ENCODE peak calls at places on chromosomes 16 and 17, in six cellular contexts. T is K562, L is GM12878, Z is H1, U is GM12891, X is HepG2. I is an unnamed sample.

GRCh38 chr17:21285164-21286065 is 904 bp downstream of the MAP2K3 start:
- DNase-seq in T (no peak), L (no peak), Z (no peak), U (no peak), X (no peak), I (no peak)

GRCh38 chr17:83199500-83200201 is 120.2 kb downstream of the METRNL start:
- DNase-seq in T (no peak), L (no peak), Z (no peak), U (no peak), X (no peak), I (no peak)

GRCh38 chr17:35073183-35073790 is 9.8 kb upstream of the RFFL start:
- DNase-seq in T (no peak), L (no peak), Z (no peak), U (no peak), X (no peak), I (no peak)

GRCh38 chr16:27315333-27316037 is 1.7 kb downstream of the IL4R start:
- DNase-seq in T (no peak), L (no peak), Z (no peak), U (no peak), X (peak), I (no peak)

GRCh38 chr16:31502981-31503380 is 5.2 kb downstream of the RUSF1 start:
- DNase-seq in T (no peak), L (no peak), Z (no peak), U (no peak), X (no peak), I (no peak)

GRCh38 chr16:59404509-59404908 is 670.4 kb upstream of the GOT2 start:
- DNase-seq in T (no peak), L (no peak), Z (no peak), U (no peak), X (no peak), I (no peak)

GRCh38 chr16:28986492-28986891 is 1.6 kb downstream of the LAT start:
- DNase-seq in T (no peak), L (no peak), Z (no peak), U (no peak), X (no peak), I (no peak)

GRCh38 chr17:74603032-74603635 is 11.1 kb upstream of the CD300LD start:
- DNase-seq in T (no peak), L (no peak), Z (no peak), U (no peak), X (no peak), I (no peak)

GRCh38 chr16:81940781-81941560 is 70.3 kb downstream of the SDR42E1 start:
- DNase-seq in T (peak), L (no peak), Z (no peak), U (no peak), X (peak), I (no peak)

DNA sequence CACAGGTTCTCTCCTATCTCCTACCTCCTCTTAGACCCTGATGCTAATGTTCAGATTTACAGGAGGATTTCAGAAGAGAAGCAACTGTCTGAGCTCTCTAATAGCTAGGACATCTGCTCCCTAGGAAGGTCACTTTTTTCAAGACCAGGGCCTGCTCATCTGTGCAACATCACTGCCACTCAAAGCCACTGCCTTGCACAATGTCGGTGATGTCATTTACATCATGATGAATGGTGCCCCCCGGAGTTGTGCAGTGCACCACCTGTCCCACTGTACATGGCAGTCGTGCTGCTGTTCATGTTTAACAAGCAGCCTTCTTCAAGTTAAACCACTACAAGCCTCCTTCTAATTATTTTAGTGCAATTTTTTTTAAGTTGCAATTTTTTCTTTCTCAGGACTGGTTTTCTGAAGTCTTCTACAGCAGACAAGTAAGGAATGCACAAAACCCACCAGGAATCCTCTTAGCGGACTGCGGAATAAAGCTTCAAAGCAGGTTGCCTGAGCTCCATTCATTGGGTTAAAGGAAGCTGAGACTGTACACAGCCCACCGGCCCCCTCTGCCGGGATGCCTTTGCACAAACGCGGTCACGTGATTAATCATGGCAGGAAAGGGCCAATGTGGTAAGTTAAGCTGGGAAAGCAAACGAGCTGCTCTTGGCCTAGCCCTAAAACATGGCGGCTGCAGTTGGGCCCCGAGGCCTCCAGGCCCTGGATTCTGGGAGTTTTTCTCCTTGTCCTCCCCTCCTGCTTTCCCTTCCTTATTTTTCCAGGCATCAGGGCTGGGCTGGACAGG is 74.1 kb downstream of the MYH11 start:
- DNase-seq in T (peak), L (no peak), Z (no peak), U (no peak), X (peak), I (no peak)
- TF ChIP-seq POLR2AphosphoS5 in T (no peak), L (no peak), Z (no peak), U (no peak), X (no peak), I (no peak)

DNA sequence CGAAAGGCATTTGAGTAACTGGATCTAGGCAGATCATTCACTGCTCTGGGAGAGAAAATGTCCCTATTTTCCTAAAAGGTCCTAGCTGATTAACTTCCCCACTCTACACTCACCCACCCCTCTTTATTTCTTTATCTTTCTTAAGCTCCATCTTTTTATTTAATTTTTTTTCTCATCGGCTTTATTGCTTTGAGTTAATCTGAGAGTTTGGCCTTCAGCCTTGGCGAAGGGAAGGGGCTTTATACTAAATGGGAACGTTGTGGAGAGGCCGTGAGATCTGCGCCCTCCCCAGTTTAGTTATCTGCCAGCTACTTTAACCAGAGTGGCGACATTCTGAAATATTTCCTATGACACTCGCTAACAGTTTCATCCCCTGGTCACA is 882 bp upstream of the TOX3 start:
- DNase-seq in T (no peak), L (no peak), Z (no peak), U (no peak), X (no peak), I (no peak)
- TF ChIP-seq TAF1 in T (no peak), L (no peak), Z (no peak), U (no peak), X (no peak), I (no peak)

GRCh38 chr17:59828478-59828760 is 64.3 kb downstream of the TUBD1 start:
- DNase-seq in T (no peak), L (no peak), Z (no peak), U (no peak), X (no peak), I (no peak)

GRCh38 chr17:59830846-59831486 is 61.8 kb downstream of the TUBD1 start:
- DNase-seq in T (no peak), L (no peak), Z (no peak), U (no peak), X (no peak), I (no peak)

GRCh38 chr17:59829217-59830006 is 63.3 kb downstream of the TUBD1 start:
- DNase-seq in T (peak), L (peak), Z (no peak), U (no peak), X (peak), I (no peak)

GRCh38 chr17:59827721-59828477 is 64.8 kb downstream of the TUBD1 start:
- DNase-seq in T (no peak), L (no peak), Z (no peak), U (no peak), X (no peak), I (no peak)

GRCh38 chr17:59830007-59830630 is 62.6 kb downstream of the TUBD1 start:
- DNase-seq in T (no peak), L (no peak), Z (no peak), U (no peak), X (no peak), I (no peak)
- TF ChIP-seq POLR2A in T (no peak), L (no peak), Z (no peak), U (no peak), X (no peak), I (no peak)

GRCh38 chr17:81118308-81119221 is 46.7 kb upstream of the PVALEF start:
- DNase-seq in T (no peak), L (no peak), Z (no peak), U (no peak), X (no peak), I (no peak)
- TF ChIP-seq POLR2AphosphoS5 in T (no peak), L (no peak), Z (no peak), U (no peak), X (no peak), I (no peak)

DNA sequence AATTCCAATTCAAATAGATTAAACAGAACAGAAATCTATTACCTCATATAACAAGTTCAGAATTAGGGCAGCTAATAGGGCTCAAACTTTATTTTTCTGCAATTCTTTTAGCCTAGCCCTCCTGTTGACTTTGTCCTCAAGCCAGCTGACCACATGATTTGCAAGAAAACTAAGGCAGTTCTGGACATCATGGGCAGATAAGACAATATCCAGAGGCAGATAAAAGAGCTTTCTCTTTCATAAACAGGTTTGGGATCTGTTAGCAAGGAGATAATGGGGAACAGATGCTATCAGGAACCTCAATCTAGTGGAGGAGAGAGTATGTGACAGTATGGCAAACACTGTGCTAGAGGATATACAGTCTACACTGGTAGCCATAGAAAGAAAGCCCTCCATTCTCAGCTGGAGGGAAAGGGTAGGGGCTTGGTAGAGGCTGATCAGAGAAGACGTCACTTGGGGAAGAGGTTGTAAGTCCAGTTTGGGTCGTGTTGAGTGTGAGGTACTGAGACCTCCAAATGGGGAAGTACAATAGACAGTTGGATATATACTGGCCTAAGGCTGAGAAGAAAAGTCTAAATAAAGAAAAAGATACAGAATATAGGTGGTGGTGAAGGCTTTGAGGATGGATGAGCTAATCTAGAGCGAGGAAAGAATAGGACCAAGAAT is 67.6 kb downstream of the CYB561 start:
- DNase-seq in T (no peak), L (no peak), Z (no peak), U (no peak), X (no peak), I (no peak)
- TF ChIP-seq TAF1 in T (no peak), L (no peak), Z (no peak), U (no peak), X (no peak), I (no peak)

GRCh38 chr17:70318061-70318460 is 148.7 kb downstream of the KCNJ2 start:
- DNase-seq in T (no peak), L (no peak), Z (no peak), U (no peak), X (no peak), I (no peak)

GRCh38 chr17:70321388-70321787 is 152.1 kb downstream of the KCNJ2 start:
- DNase-seq in T (no peak), L (no peak), Z (no peak), U (no peak), X (no peak), I (no peak)

GRCh38 chr17:70323269-70323668 is 153.9 kb downstream of the KCNJ2 start:
- DNase-seq in T (no peak), L (no peak), Z (no peak), U (no peak), X (no peak), I (no peak)

GRCh38 chr17:70319516-70319915 is 150.2 kb downstream of the KCNJ2 start:
- DNase-seq in T (no peak), L (no peak), Z (no peak), U (no peak), X (no peak), I (no peak)

GRCh38 chr17:70320642-70321345 is 151.5 kb downstream of the KCNJ2 start:
- DNase-seq in T (no peak), L (no peak), Z (no peak), U (no peak), X (no peak), I (no peak)
- TF ChIP-seq POLR2A in T (no peak), L (no peak), Z (no peak), U (no peak), X (no peak), I (no peak)

GRCh38 chr16:68070811-68071546 is 14.2 kb upstream of the NFATC3 start:
- DNase-seq in T (no peak), L (no peak), Z (no peak), U (no peak), X (no peak), I (no peak)

GRCh38 chr16:68070249-68070725 is 14.9 kb upstream of the NFATC3 start:
- DNase-seq in T (no peak), L (no peak), Z (no peak), U (no peak), X (no peak), I (no peak)

GRCh38 chr16:68071547-68071901 is 13.6 kb upstream of the NFATC3 start:
- DNase-seq in T (no peak), L (no peak), Z (no peak), U (no peak), X (no peak), I (no peak)

GRCh38 chr16:68068926-68069325 is 16.2 kb upstream of the NFATC3 start:
- DNase-seq in T (no peak), L (no peak), Z (no peak), U (no peak), X (no peak), I (no peak)

GRCh38 chr16:68069511-68070248 is 15.5 kb upstream of the NFATC3 start:
- DNase-seq in T (no peak), L (no peak), Z (no peak), U (no peak), X (no peak), I (no peak)
- TF ChIP-seq POLR2AphosphoS5 in T (no peak), L (no peak), Z (no peak), U (no peak), X (no peak), I (no peak)

DNA sequence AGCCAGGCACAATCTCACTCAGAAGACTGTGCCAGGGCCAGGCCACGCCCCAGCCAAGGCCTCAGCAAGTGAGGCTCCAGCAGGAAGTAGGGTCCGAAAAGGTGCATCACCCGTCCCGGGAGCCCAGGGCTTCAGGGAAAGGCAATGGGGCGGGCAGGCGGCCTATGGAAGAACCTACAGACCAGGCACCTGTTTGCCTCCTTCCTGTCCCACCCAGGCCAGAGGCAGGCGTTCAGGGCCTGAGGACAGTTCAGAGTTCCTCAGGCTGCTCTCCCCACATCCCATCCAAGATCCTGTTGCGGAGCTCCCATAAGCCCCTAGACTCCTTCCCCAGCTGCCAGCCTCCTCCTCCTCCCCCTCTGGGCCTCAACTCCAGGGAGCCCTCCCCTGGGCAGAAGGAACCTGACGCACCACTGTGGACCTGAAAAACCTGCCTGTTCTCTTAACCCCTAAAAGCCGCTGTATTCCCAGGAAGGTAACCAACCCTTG is 2.3 kb downstream of the CLUH start:
- DNase-seq in T (no peak), L (peak), Z (no peak), U (no peak), X (no peak), I (peak)
- TF ChIP-seq TAF1 in T (no peak), L (peak), Z (no peak), U (no peak), X (no peak), I (no peak)

DNA sequence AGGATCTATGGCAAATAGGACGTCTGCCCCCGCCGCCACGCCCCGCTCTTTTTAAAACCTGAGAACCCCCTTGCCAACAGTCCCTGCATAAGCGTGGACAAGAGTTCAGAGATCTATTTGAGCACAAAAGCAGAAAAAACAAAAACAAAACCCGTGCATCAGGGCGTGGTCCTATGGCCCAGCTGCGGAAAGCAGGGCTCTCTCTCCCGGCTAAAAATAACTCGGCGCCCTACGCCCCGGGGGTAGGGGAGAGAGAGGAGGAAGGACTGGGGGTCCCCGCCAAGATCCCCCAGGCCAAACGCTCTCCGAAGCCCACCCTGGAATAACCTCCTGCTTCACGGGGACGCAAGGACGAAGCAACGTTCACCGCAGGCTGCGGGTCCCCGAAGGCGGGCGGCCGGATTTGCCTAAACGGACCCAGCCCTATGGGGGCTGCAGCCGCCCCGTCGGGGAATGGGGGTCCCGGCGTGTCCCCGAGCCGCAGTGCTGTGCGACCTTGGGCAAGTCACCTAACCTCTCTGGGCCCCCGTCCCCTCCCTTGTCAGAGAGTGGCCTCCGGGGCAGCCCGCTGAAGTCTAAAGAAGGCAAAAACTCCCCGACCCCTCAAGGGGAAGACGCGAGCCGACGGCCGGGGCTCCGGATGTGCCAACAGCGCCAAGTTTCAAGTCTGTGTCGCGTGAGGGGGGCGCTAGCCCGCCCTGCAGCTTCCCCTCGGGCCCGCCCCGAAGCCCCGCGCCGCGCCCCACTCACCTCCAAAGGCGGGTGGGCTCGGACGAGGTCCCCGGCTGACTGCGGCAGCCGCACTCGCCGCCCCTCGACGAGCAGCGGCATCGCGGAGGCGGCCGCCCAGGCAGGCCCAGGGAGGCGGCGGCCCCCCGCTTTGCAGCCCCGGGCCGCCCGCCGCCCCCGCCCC is 477 bp downstream of the NTAN1 start:
- DNase-seq in T (peak), L (no peak), Z (no peak), U (peak), X (peak), I (peak)
- TF ChIP-seq POLR2A in T (no peak), L (peak), Z (no peak), U (no peak), X (peak), I (no peak)

GRCh38 chr16:3157229-3158013 is 22.6 kb downstream of the ZNF213 start:
- DNase-seq in T (peak), L (no peak), Z (no peak), U (no peak), X (peak), I (no peak)
- TF ChIP-seq POLR2AphosphoS5 in T (no peak), L (no peak), Z (no peak), U (no peak), X (no peak), I (no peak)

I was measured in GM12892.